ENCODE peak calls at places on chromosomes 11 and 22, in seven cellular contexts. M is WERI-Rb-1; U is hippocampal formation; P is activated CD8-positive, alpha-beta memory T cell treated with anti-CD3 and anti-CD28 coated beads for 1 hour; G is GM12878; C is non-pigmented ciliary epithelial cell; I is IMR-90. Q is an unnamed sample.

GRCh38 chr11:61826930-61827572 is 1.0 kb upstream of the FADS2 start:
- DNase-seq in M (peak; percentile 52), U (no peak), P (no peak), G (no peak), C (no peak), I (no peak), Q (no peak)

GRCh38 chr11:57190548-57190947 is 8.8 kb downstream of the LRRC55 start:
- DNase-seq in M (no peak), U (no peak), P (no peak), G (no peak), C (no peak), I (no peak), Q (no peak)

GRCh38 chr22:26592368-26593015 is 2.6 kb upstream of the TPST2 start:
- DNase-seq in M (no peak), U (no peak), P (peak; percentile 18), G (peak; percentile 72), C (no peak), I (no peak), Q (no peak)

GRCh38 chr11:68099474-68100405 is 21.4 kb downstream of the CHKA start:
- DNase-seq in M (no peak), U (no peak), P (no peak), G (peak; percentile 52), C (no peak), I (no peak), Q (no peak)

GRCh38 chr11:65422633-65423515 is at the start of gene NEAT1:
- DNase-seq in M (peak; percentile 5), U (peak; percentile 85), P (peak; percentile 89), G (no peak), C (no peak), I (peak; percentile 92), Q (peak; percentile 93)

GRCh38 chr11:69463892-69464620 is 17.4 kb upstream of the LINC01488 start:
- DNase-seq in M (no peak), U (no peak), P (no peak), G (no peak), C (no peak), I (no peak), Q (no peak)

GRCh38 chr22:38193580-38193979 is 8.2 kb upstream of the MAFF start:
- DNase-seq in M (no peak), U (no peak), P (no peak), G (no peak), C (no peak), I (no peak), Q (no peak)

GRCh38 chr11:68013611-68014156 is 3.6 kb downstream of the ALDH3B1 start:
- DNase-seq in M (no peak), U (no peak), P (no peak), G (no peak), C (no peak), I (no peak), Q (no peak)

GRCh38 chr11:11456896-11457295 is 103.8 kb upstream of the CSNK2A3 start:
- DNase-seq in M (no peak), U (no peak), P (no peak), G (no peak), C (no peak), I (no peak), Q (no peak)

GRCh38 chr11:99973993-99974392 is 713.1 kb upstream of the ARHGAP42 start:
- DNase-seq in M (no peak), U (no peak), P (no peak), G (no peak), C (no peak), I (no peak), Q (no peak)

GRCh38 chr11:126390418-126390817 is 34.9 kb downstream of the ST3GAL4 start:
- DNase-seq in M (no peak), U (no peak), P (no peak), G (no peak), C (no peak), I (no peak), Q (no peak)

GRCh38 chr22:50460942-50461341 is 13.9 kb downstream of the SBF1 start:
- DNase-seq in M (no peak), U (no peak), P (no peak), G (no peak), C (no peak), I (no peak), Q (no peak)

GRCh38 chr11:101862410-101863233 is 52.2 kb upstream of the CEP126 start:
- DNase-seq in M (peak; percentile 33), U (no peak), P (no peak), G (no peak), C (peak; percentile 60), I (peak; percentile 79), Q (peak; percentile 87)

GRCh38 chr11:86486261-86487030 is 111.8 kb downstream of the CCDC81 start:
- DNase-seq in M (no peak), U (no peak), P (peak; percentile 6), G (no peak), C (no peak), I (no peak), Q (no peak)

GRCh38 chr11:45777127-45777969 is 27.6 kb upstream of the SLC35C1 start:
- DNase-seq in M (no peak), U (no peak), P (no peak), G (no peak), C (no peak), I (no peak), Q (no peak)

GRCh38 chr11:82586581-82586980 is 147.1 kb downstream of the FAM181B start:
- DNase-seq in M (no peak), U (no peak), P (no peak), G (no peak), C (no peak), I (no peak), Q (no peak)

GRCh38 chr11:116311141-116311540 is 461.6 kb downstream of the BUD13 start:
- DNase-seq in M (no peak), U (no peak), P (no peak), G (no peak), C (no peak), I (no peak), Q (no peak)

GRCh38 chr11:86802601-86803051 is 2.3 kb downstream of the PRSS23 start:
- DNase-seq in M (peak; percentile 66), U (peak; percentile 20), P (no peak), G (no peak), C (no peak), I (peak; percentile 57), Q (peak; percentile 85)

GRCh38 chr22:48929276-48929790 is 898.3 kb downstream of the BRD1 start:
- DNase-seq in M (no peak), U (no peak), P (no peak), G (no peak), C (no peak), I (no peak), Q (no peak)

GRCh38 chr11:65491614-65492386 is 7.0 kb upstream of the MALAT1 start:
- DNase-seq in M (peak; percentile 68), U (no peak), P (no peak), G (no peak), C (peak; percentile 95), I (peak; percentile 98), Q (peak; percentile 71)

GRCh38 chr11:15943418-15944197 is 412.7 kb downstream of the SOX6 start:
- DNase-seq in M (no peak), U (no peak), P (no peak), G (no peak), C (no peak), I (no peak), Q (no peak)

GRCh38 chr11:70695086-70695960 is 297.0 kb downstream of the CTTN start:
- DNase-seq in M (no peak), U (no peak), P (no peak), G (no peak), C (no peak), I (peak; percentile 41), Q (no peak)

GRCh38 chr11:122100222-122101080 is 15.6 kb downstream of the BLID start:
- DNase-seq in M (no peak), U (peak; percentile 77), P (no peak), G (no peak), C (no peak), I (peak; percentile 68), Q (no peak)

GRCh38 chr11:12020546-12020945 is 12.1 kb upstream of the DKK3 start:
- DNase-seq in M (no peak), U (no peak), P (no peak), G (no peak), C (no peak), I (no peak), Q (no peak)

GRCh38 chr11:58832246-58832645 is 12.3 kb downstream of the GLYATL2 start:
- DNase-seq in M (no peak), U (no peak), P (no peak), G (no peak), C (no peak), I (no peak), Q (no peak)

GRCh38 chr11:7596975-7597391 is 76.3 kb downstream of the CYB5R2 start:
- DNase-seq in M (no peak), U (no peak), P (no peak), G (no peak), C (no peak), I (no peak), Q (no peak)

GRCh38 chr11:124075841-124076571 is 34.9 kb upstream of the OR10G7 start:
- DNase-seq in M (peak; percentile 61), U (no peak), P (no peak), G (no peak), C (no peak), I (no peak), Q (no peak)

GRCh38 chr22:34111210-34111824 is 191.0 kb upstream of the LARGE1 start:
- DNase-seq in M (peak; percentile 46), U (no peak), P (no peak), G (no peak), C (no peak), I (no peak), Q (no peak)

GRCh38 chr11:92224394-92225205 is at the start of gene FAT3:
- DNase-seq in M (peak; percentile 56), U (peak; percentile 17), P (no peak), G (no peak), C (no peak), I (peak; percentile 41), Q (no peak)

GRCh38 chr11:27046956-27047355 is 6.3 kb downstream of the BBOX1 start:
- DNase-seq in M (no peak), U (no peak), P (no peak), G (no peak), C (no peak), I (no peak), Q (no peak)

GRCh38 chr22:44207981-44208317 is 27.2 kb downstream of the PARVG start:
- DNase-seq in M (no peak), U (no peak), P (no peak), G (no peak), C (no peak), I (no peak), Q (no peak)

GRCh38 chr22:19823191-19823590 is 31.5 kb downstream of the GNB1L start:
- DNase-seq in M (no peak), U (no peak), P (no peak), G (no peak), C (no peak), I (no peak), Q (no peak)

GRCh38 chr11:95266751-95267374 is 35.9 kb upstream of the SESN3 start:
- DNase-seq in M (no peak), U (no peak), P (no peak), G (no peak), C (no peak), I (no peak), Q (no peak)

GRCh38 chr11:44861829-44862545 is 88.7 kb downstream of the TP53I11 start:
- DNase-seq in M (peak; percentile 79), U (no peak), P (peak; percentile 62), G (peak; percentile 86), C (peak; percentile 97), I (peak; percentile 99), Q (peak; percentile 77)